ENCODE peak calls at places on chromosomes 12 and 14, in four cellular contexts. Y is bronchial epithelial cell, S is GM06990, F is GM13977. M is an unnamed sample.

GRCh38 chr12:82279597-82279996 is 78.6 kb downstream of the CCDC59 start:
- DNase-seq in Y (no peak), S (no peak), F (no peak), M (no peak)

GRCh38 chr12:124233846-124234620 is 60.9 kb upstream of the RFLNA start:
- DNase-seq in Y (peak; percentile 74), S (no peak), F (no peak), M (no peak)

GRCh38 chr14:65847065-65847847 is 434.7 kb downstream of the FUT8 start:
- DNase-seq in Y (no peak), S (no peak), F (peak; percentile 48), M (peak; percentile 86)

GRCh38 chr12:131218291-131219172 is 264.8 kb downstream of the ADGRD1 start:
- DNase-seq in Y (no peak), S (peak; percentile 24), F (no peak), M (no peak)

GRCh38 chr12:57216014-57216891 is at the start of gene NXPH4:
- DNase-seq in Y (no peak), S (peak; percentile 56), F (peak; percentile 83), M (peak; percentile 56)

GRCh38 chr12:107349008-107349747 is 255.8 kb upstream of the CRY1 start:
- DNase-seq in Y (peak; percentile 98), S (no peak), F (no peak), M (no peak)

GRCh38 chr12:22360772-22361171 is 26.3 kb upstream of the ST8SIA1 start:
- DNase-seq in Y (no peak), S (no peak), F (no peak), M (no peak)

GRCh38 chr14:92456215-92457017 is 57.2 kb upstream of the RIN3 start:
- DNase-seq in Y (peak; percentile 29), S (no peak), F (peak; percentile 60), M (peak; percentile 42)

GRCh38 chr12:118582863-118583262 is 206.5 kb downstream of the SUDS3 start:
- DNase-seq in Y (peak; percentile 37), S (no peak), F (no peak), M (no peak)

GRCh38 chr12:25938581-25938980 is 19.9 kb upstream of the RASSF8 start:
- DNase-seq in Y (no peak), S (no peak), F (no peak), M (no peak)
- TF ChIP-seq CTCF in Y (no peak), S (no peak), F (no peak), M (no peak)

DNA sequence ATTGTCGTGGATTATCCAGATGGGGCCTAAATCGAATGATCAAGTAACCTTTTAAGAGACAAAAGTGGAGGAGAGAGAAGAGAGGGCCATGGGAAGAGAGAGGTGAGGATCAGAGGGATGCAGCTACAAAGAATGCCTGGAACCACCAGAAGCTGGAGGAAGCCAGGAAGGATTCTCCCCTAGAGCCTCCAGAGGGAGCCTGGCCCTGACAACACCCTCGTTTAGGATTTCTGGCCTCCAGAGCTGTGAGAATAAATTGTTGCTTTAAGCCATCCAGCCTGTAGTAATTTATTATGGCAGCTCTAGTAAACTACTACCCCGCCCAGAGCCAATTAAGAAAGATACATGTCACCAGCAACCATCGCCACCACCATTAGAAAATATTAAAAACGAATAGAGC is 46.2 kb upstream of the GSC start:
- DNase-seq in Y (no peak), S (no peak), F (no peak), M (no peak)
- TF ChIP-seq CTCF in Y (no peak), S (no peak), F (no peak), M (no peak)

DNA sequence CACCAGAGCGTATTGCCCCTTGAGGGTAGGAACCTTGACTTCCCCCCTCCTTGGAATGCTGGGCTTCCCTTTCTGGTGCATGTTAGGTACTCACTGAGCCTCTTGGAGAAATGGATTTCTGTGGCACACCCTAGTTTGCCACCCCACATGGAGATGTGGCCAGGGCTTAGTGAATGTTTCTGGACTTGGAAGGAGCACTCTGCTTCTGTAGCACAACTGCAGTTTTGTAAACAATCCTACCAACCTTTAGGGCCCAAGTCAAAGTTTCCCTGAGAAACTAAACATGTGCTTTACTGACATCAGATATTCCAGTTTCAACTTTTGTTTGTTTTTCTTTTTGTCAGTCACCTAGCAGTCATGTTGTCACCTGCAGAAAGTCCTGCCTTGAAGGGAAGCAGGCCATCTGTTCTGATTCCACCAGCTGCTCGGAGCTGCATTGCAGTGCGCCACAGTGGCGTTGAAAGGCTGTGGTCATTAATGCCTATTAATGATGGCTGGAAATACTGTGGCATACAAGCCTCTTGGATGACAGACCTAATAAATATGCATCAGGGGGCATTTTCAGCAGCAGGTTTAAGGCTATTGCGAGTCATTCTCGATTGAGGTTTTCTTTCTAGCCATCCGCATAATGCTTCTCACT is 7.7 kb downstream of the PELI2 start:
- DNase-seq in Y (no peak), S (no peak), F (no peak), M (no peak)
- TF ChIP-seq CTCF in Y (no peak), S (no peak), F (no peak), M (no peak)

GRCh38 chr12:623865-624372 is 39.3 kb downstream of the NINJ2 start:
- DNase-seq in Y (no peak), S (no peak), F (no peak), M (no peak)
- TF ChIP-seq CTCF in Y (no peak), S (no peak), F (no peak), M (no peak)

DNA sequence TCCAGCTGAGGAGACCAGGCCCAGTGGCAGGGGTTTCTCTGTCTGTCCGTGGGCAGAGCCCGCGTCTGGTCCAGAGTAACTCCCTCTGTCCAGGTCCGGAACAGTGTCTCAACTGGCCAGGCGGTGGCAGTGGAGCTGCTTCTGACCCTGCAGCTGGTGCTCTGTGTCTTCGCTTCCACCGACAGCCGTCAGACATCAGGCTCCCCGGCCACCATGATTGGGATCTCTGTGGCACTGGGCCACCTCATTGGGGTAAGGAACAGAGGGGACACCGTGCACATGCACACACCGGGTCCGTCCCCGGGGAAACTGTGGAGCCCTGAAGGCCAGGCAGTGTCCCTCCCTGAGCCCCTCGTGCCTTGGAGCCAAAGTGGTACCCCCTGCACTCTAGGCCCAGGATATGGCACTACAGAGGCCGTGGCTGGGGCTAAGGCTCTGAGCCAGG is 1.5 kb downstream of the AQP6 start:
- DNase-seq in Y (peak; percentile 30), S (no peak), F (no peak), M (no peak)
- TF ChIP-seq CTCF in Y (peak; percentile 64), S (no peak), F (no peak), M (no peak)

DNA sequence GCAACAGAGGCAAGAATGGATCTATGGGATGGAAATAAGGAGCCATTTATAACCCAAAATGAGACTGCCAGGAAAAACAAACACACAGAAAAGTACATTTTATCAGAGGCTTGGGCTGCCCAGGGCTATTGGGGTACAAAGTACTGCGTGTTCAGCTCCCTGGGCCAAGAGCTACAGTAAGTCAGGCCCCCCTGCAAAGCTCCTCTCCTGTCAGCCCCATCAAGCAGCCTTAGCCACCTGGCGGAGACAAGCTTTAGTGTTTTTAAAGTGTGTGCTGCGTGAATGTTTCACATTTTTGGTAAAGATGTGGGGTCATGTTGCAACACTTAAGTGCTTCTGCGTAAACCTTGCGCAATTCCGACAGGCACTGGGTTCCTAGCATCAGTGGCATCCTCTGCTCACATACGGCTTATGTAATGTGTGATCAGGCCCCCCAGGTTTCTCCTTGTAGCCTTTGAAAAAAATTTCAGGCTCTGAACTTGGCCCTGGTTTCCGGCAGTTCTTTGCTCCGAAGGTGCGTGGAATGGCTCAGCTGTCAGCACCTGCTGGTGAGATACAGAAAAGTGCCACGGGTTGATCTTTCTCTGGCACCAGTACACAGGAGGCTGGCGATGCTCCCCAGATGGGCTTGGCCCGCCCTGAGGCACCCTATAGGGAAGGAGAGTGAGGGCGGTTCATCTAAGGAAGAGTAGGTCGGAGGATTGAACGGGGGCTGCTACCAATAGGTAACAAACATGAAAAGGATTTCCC is 198.7 kb upstream of the EEA1 start:
- DNase-seq in Y (peak; percentile 83), S (no peak), F (no peak), M (no peak)
- TF ChIP-seq CTCF in Y (peak; percentile 61), S (no peak), F (no peak), M (no peak)

GRCh38 chr12:11026118-11026517 is 3.7 kb upstream of the TAS2R19 start:
- DNase-seq in Y (no peak), S (no peak), F (no peak), M (no peak)
- TF ChIP-seq CTCF in Y (no peak), S (no peak), F (no peak), M (no peak)

GRCh38 chr12:6082613-6083012 is 41.9 kb downstream of the VWF start:
- DNase-seq in Y (no peak), S (no peak), F (no peak), M (no peak)

GRCh38 chr12:6084969-6085450 is 39.5 kb downstream of the VWF start:
- DNase-seq in Y (no peak), S (no peak), F (no peak), M (no peak)

GRCh38 chr12:6085841-6086240 is 38.6 kb downstream of the VWF start:
- DNase-seq in Y (no peak), S (no peak), F (no peak), M (no peak)

GRCh38 chr12:6083606-6084005 is 40.9 kb downstream of the VWF start:
- DNase-seq in Y (no peak), S (no peak), F (no peak), M (no peak)

DNA sequence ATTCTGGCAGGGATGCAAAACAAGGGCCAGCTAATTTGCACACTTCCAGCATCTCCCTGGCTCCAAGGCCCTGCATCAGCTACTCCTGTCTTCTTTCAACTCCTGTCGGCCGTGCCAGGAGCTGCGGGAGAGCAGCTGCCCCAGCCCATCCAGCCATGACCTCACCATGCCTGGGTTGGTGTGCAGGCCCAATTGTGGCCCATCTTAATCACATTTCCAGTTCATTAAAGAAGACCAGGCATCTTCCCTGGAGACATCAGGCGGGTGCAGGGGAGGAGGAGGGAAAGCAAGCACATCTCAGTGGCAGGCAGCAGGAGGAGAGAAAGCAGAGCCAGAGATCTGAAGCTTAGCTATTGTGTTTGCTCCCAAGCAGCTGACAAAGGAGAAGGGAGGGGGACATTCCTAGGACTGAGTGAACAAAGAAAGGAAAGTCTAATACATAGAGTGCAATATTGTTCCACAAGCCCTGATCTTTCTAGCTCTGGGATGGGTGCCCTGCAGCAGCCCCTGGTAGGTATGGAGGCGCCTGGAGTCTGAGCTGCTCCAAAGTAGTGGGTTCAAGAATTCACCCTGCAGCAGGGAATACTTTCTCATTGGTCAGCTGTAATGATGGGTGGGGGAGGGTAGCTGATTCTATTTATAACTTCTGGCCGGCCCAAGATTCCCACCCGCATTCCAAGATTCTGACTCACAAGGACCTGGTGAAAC is 40.1 kb downstream of the VWF start:
- DNase-seq in Y (peak; percentile 65), S (no peak), F (no peak), M (no peak)
- TF ChIP-seq CTCF in Y (no peak), S (no peak), F (no peak), M (no peak)

DNA sequence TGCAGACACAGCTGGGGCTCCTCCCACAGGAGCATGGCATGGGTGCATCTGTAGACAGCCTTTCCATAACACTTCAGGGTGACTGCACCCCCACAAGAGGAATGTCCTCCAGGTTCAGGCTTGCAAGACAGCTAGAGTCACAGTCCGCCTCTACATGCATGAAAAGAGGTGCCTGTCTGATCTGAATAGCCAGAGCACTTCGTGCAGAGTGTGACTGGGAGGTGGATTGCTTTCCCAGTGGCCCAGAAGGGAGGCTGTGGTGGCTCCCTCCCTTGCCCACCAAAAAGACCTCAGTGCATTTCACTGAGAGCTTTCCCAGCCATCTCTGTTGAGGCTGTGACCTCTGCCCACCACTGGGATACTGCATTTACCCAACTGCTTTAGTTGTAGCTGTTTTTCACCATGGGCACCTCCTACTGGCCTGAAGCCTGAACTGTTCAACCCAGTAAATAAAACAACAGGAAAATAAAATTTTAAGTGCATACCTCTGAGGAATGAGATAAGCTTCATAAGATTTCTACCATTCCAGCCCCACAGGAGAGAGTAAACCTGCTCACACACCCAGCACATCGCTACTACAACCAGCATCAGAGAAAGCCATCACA is 14.1 kb downstream of the CEP128 start:
- DNase-seq in Y (peak; percentile 52), S (no peak), F (no peak), M (no peak)
- TF ChIP-seq CTCF in Y (no peak), S (peak; percentile 21), F (no peak), M (no peak)

M was measured in activated CD8-positive, alpha-beta T cell treated with anti-CD3 and anti-CD28 coated beads for 36 hours.